ENCODE peak calls at places on chromosomes 4 and X, in six cellular contexts. J is left lung, L is heart right ventricle, M is body of pancreas, O is GM23248, Q is colonic mucosa. E is an unnamed sample. For H3K4me1 and H3K9me3, the result is how much of the 10 kb centered on the place peaks cover.

GRCh38 chrX:9464435-9465371 is at the start of gene TBL1X:
- DNase-seq in L (peak), O (peak), M (peak), Q (peak), J (peak), E (no peak)

GRCh38 chr4:8198206-8198905 is 734 bp upstream of the SH3TC1 start:
- DNase-seq in J (peak), L (no peak), M (peak), Q (peak), O (no peak), E (no peak)

GRCh38 chr4:82784615-82785247 is 13.9 kb downstream of the SCD5 start:
- DNase-seq in J (no peak), Q (no peak), M (no peak), O (peak), L (no peak), E (no peak)

GRCh38 chr4:139267301-139267700 is 12.7 kb downstream of the MGARP start:
- DNase-seq in J (no peak), M (no peak), O (peak), Q (no peak), L (no peak), E (no peak)

GRCh38 chr4:164977243-164978164 is at the start of gene TRIM61:
- DNase-seq in J (peak), O (no peak), M (peak), Q (peak), L (peak), E (no peak)

GRCh38 chr4:39133623-39134022 is 48.7 kb upstream of the WDR19 start:
- DNase-seq in M (no peak), J (no peak), O (no peak), Q (no peak), L (no peak), E (no peak)

GRCh38 chrX:148599404-148599803 is 99.0 kb downstream of the AFF2 start:
- DNase-seq in J (no peak), Q (no peak), M (no peak), O (no peak), L (no peak), E (no peak)

GRCh38 chr4:24472514-24473308 is 111.6 kb downstream of the DHX15 start:
- DNase-seq in O (peak), J (peak), M (peak), L (peak), Q (peak), E (no peak)

GRCh38 chr4:72525938-72526337 is 43.1 kb downstream of the ADAMTS3 start:
- DNase-seq in J (peak), M (peak), O (peak), Q (no peak), L (peak), E (no peak)

GRCh38 chrX:40145670-40146470 is 48.1 kb upstream of the BCOR start:
- DNase-seq in Q (no peak), O (peak), L (no peak), M (no peak), J (no peak), E (no peak)

GRCh38 chr4:95360256-95360903 is 188.4 kb downstream of the UNC5C start:
- DNase-seq in Q (no peak), M (no peak), O (no peak), L (no peak), J (no peak), E (no peak)

GRCh38 chr4:2441393-2442174 is 22.8 kb downstream of the CFAP99 start:
- DNase-seq in J (peak), O (peak), L (peak), M (peak), Q (peak), E (peak)

GRCh38 chrX:136209016-136209738 is 42.0 kb downstream of the MAP7D3 start:
- DNase-seq in L (peak), O (peak), J (no peak), M (peak), Q (peak), E (no peak)

GRCh38 chr4:174358823-174359222 is 75.1 kb downstream of the CEP44 start:
- DNase-seq in L (no peak), O (peak), J (no peak), M (no peak), Q (no peak), E (no peak)

GRCh38 chrX:141278306-141278705 is 36.0 kb upstream of the SPANXC start:
- DNase-seq in Q (no peak), O (peak), L (no peak), J (no peak), M (peak), E (peak)

GRCh38 chr4:70544279-70544870 is 26.0 kb downstream of the AMTN start:
- DNase-seq in Q (no peak), L (no peak), J (no peak), M (no peak), O (peak), E (peak)

GRCh38 chr4:48193921-48194320 is 59.9 kb upstream of the TXK start:
- DNase-seq in Q (no peak), J (no peak), O (no peak), L (no peak), M (no peak), E (no peak)

GRCh38 chr4:48194986-48195773 is 61.1 kb upstream of the TXK start:
- DNase-seq in L (no peak), Q (no peak), J (no peak), O (no peak), M (no peak), E (no peak)

GRCh38 chr4:48196758-48197504 is 62.9 kb upstream of the TXK start:
- DNase-seq in Q (no peak), M (no peak), L (no peak), J (no peak), O (no peak), E (no peak)

GRCh38 chr4:48197643-48198237 is 63.7 kb upstream of the TXK start:
- DNase-seq in O (no peak), Q (no peak), J (no peak), L (no peak), M (no peak), E (no peak)

GRCh38 chr4:48195853-48196252 is 61.8 kb upstream of the TXK start:
- DNase-seq in L (no peak), O (no peak), J (no peak), M (no peak), Q (no peak), E (no peak)
- H3K4me1 ChIP-seq in L (under half), O (under half), J (under half), M (under half), Q (under half), E (under half)

DNA sequence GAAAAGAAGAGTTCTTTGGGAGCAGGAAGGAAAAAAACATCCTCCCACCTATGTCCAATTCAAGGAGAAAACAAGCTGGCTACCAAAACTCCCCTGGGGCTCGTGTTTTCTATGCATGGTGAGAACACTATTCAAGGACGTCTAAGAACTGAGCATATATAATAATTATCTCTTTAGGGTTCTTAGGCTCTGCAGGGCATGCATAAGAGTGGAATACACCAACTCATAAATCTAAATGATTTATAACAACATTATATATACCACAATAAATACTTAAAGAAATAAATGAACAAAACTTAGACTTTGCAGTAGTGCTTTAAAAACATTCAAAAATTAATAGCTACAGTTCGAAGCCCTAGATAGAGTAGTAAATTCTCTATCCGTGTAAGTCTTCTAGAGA is 19.5 kb upstream of the TMEM154 start:
- DNase-seq in O (no peak), L (no peak), J (no peak), Q (no peak), M (no peak), E (no peak)
- H3K4me3 ChIP-seq in O (no peak), L (no peak), J (no peak), Q (no peak), M (no peak), E (no peak)

GRCh38 chrX:55488268-55488558 is 1.4 kb downstream of the USP51 start:
- DNase-seq in M (no peak), L (no peak), J (no peak), O (no peak), Q (no peak), E (no peak)

GRCh38 chrX:55486736-55487135 is 2.9 kb downstream of the USP51 start:
- DNase-seq in M (no peak), O (peak), J (no peak), L (no peak), Q (no peak), E (no peak)

GRCh38 chrX:55488559-55489314 is 911 bp downstream of the USP51 start:
- DNase-seq in M (peak), L (peak), Q (peak), O (peak), J (peak), E (no peak)

GRCh38 chrX:55484948-55485347 is 4.7 kb downstream of the USP51 start:
- DNase-seq in J (no peak), L (no peak), M (no peak), O (no peak), Q (no peak), E (no peak)

GRCh38 chrX:55487143-55487542 is 2.5 kb downstream of the USP51 start:
- DNase-seq in M (no peak), Q (no peak), L (no peak), O (no peak), J (no peak), E (no peak)
- H3K9me3 ChIP-seq in M (under half), Q (under half), L (under half), O (under half), J (under half), E (under half)

GRCh38 chr4:168666531-168666930 is 169.7 kb downstream of the PALLD start:
- DNase-seq in O (peak), M (no peak), L (no peak), Q (no peak), J (no peak), E (no peak)

GRCh38 chr4:168664242-168664897 is 167.5 kb downstream of the PALLD start:
- DNase-seq in M (no peak), J (no peak), L (no peak), Q (peak), O (peak), E (no peak)

GRCh38 chr4:168659971-168660465 is 163.2 kb downstream of the PALLD start:
- DNase-seq in M (no peak), L (no peak), Q (no peak), O (no peak), J (no peak), E (no peak)

GRCh38 chr4:168667397-168667796 is 170.5 kb downstream of the PALLD start:
- DNase-seq in O (no peak), Q (no peak), J (no peak), L (no peak), M (no peak), E (no peak)

GRCh38 chr4:168662297-168662985 is 165.6 kb downstream of the PALLD start:
- DNase-seq in O (no peak), L (no peak), Q (no peak), J (no peak), M (no peak), E (no peak)
- H3K4me1 ChIP-seq in O (under half), L (half or more), Q (under half), J (under half), M (under half), E (under half)

GRCh38 chr4:113974467-113974866 is 5.0 kb downstream of the ARSJ start:
- DNase-seq in Q (no peak), L (no peak), M (no peak), O (no peak), J (no peak), E (no peak)
- H3K4me3 ChIP-seq in Q (no peak), L (no peak), M (no peak), O (peak), J (no peak), E (no peak)

DNA sequence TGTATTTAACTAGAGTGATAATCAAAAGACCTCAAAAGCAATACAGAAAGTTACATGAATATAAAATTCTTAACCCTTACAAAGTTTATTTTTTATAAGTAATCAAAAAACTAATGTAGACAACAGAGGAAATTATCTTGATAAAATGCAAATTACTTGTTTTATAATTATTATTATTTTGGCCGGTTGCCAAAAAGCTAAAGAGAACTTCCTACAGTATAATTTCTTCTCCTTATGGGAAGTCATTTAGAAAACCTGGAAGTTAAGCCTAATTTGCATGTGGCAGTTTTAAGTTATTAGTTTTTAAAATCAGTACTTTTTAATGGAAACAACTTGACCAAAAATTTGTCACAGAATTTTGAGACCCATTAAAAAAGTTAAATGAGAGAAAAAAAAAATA is 621.3 kb upstream of the PCDH10 start:
- DNase-seq in Q (no peak), J (no peak), O (no peak), L (no peak), M (no peak), E (no peak)
- H3K9me3 ChIP-seq in Q (under half), J (under half), O (under half), L (under half), M (under half), E (under half)

E was measured in iPS DF 6.9.